ENCODE peak calls at places on chromosomes 11 and 22, in eight cellular contexts. One of them, this sample, is unnamed.

GRCh38 chr11:124837491-124837856 is 27.8 kb upstream of the ROBO3 start:
- DNase-seq in NCI-H1436 treated with DMSO at 0.1 percent for 48 hours: no peak
- DNase-seq in stimulated activated CD4-positive, alpha-beta T cell treated with anti-CD3 and anti-CD28 coated beads, Interleukin-1b, Interleukin-23, amount 100 ng/mL, for 1 hour: no peak
- DNase-seq in fibroblast of gingiva: peak; percentile 91
- DNase-seq in fibroblast of mammary gland: peak; percentile 91
- DNase-seq in H7: peak; percentile 76
- DNase-seq in stimulated activated CD8-positive, alpha-beta memory T cell treated with anti-CD3 and anti-CD28 coated beads, Interleukin-4, amount 100 ng/mL, for 1 hour: no peak
- DNase-seq in HTR-8/SVneo: peak; percentile 46
- DNase-seq in this sample: peak; percentile 85

GRCh38 chr22:23012081-23012622 is 58.2 kb upstream of the GNAZ start:
- DNase-seq in NCI-H1436 treated with DMSO at 0.1 percent for 48 hours: no peak
- DNase-seq in stimulated activated CD4-positive, alpha-beta T cell treated with anti-CD3 and anti-CD28 coated beads, Interleukin-1b, Interleukin-23, amount 100 ng/mL, for 1 hour: no peak
- DNase-seq in fibroblast of gingiva: no peak
- DNase-seq in fibroblast of mammary gland: no peak
- DNase-seq in H7: no peak
- DNase-seq in stimulated activated CD8-positive, alpha-beta memory T cell treated with anti-CD3 and anti-CD28 coated beads, Interleukin-4, amount 100 ng/mL, for 1 hour: no peak
- DNase-seq in HTR-8/SVneo: no peak
- DNase-seq in this sample: no peak

GRCh38 chr11:111419641-111420327 is 40.7 kb upstream of the POU2AF1 start:
- DNase-seq in NCI-H1436 treated with DMSO at 0.1 percent for 48 hours: no peak
- DNase-seq in stimulated activated CD4-positive, alpha-beta T cell treated with anti-CD3 and anti-CD28 coated beads, Interleukin-1b, Interleukin-23, amount 100 ng/mL, for 1 hour: no peak
- DNase-seq in fibroblast of gingiva: no peak
- DNase-seq in fibroblast of mammary gland: no peak
- DNase-seq in H7: no peak
- DNase-seq in stimulated activated CD8-positive, alpha-beta memory T cell treated with anti-CD3 and anti-CD28 coated beads, Interleukin-4, amount 100 ng/mL, for 1 hour: no peak
- DNase-seq in HTR-8/SVneo: no peak
- DNase-seq in this sample: no peak

GRCh38 chr22:19175602-19176174 is 2.8 kb downstream of the SLC25A1 start:
- DNase-seq in NCI-H1436 treated with DMSO at 0.1 percent for 48 hours: no peak
- DNase-seq in stimulated activated CD4-positive, alpha-beta T cell treated with anti-CD3 and anti-CD28 coated beads, Interleukin-1b, Interleukin-23, amount 100 ng/mL, for 1 hour: no peak
- DNase-seq in fibroblast of gingiva: no peak
- DNase-seq in fibroblast of mammary gland: no peak
- DNase-seq in H7: no peak
- DNase-seq in stimulated activated CD8-positive, alpha-beta memory T cell treated with anti-CD3 and anti-CD28 coated beads, Interleukin-4, amount 100 ng/mL, for 1 hour: no peak
- DNase-seq in HTR-8/SVneo: no peak
- DNase-seq in this sample: no peak

GRCh38 chr11:68093565-68093964 is 27.6 kb downstream of the CHKA start:
- DNase-seq in NCI-H1436 treated with DMSO at 0.1 percent for 48 hours: no peak
- DNase-seq in stimulated activated CD4-positive, alpha-beta T cell treated with anti-CD3 and anti-CD28 coated beads, Interleukin-1b, Interleukin-23, amount 100 ng/mL, for 1 hour: no peak
- DNase-seq in fibroblast of gingiva: no peak
- DNase-seq in fibroblast of mammary gland: peak; percentile 14
- DNase-seq in H7: no peak
- DNase-seq in stimulated activated CD8-positive, alpha-beta memory T cell treated with anti-CD3 and anti-CD28 coated beads, Interleukin-4, amount 100 ng/mL, for 1 hour: no peak
- DNase-seq in HTR-8/SVneo: no peak
- DNase-seq in this sample: no peak

GRCh38 chr11:65506770-65507485 is 8.1 kb downstream of the MALAT1 start:
- DNase-seq in NCI-H1436 treated with DMSO at 0.1 percent for 48 hours: no peak
- DNase-seq in stimulated activated CD4-positive, alpha-beta T cell treated with anti-CD3 and anti-CD28 coated beads, Interleukin-1b, Interleukin-23, amount 100 ng/mL, for 1 hour: no peak
- DNase-seq in fibroblast of gingiva: no peak
- DNase-seq in fibroblast of mammary gland: peak; percentile 97
- DNase-seq in H7: peak; percentile 27
- DNase-seq in stimulated activated CD8-positive, alpha-beta memory T cell treated with anti-CD3 and anti-CD28 coated beads, Interleukin-4, amount 100 ng/mL, for 1 hour: no peak
- DNase-seq in HTR-8/SVneo: no peak
- DNase-seq in this sample: peak; percentile 89

GRCh38 chr11:97905101-97905500 is 1115.6 kb upstream of the CNTN5 start:
- DNase-seq in NCI-H1436 treated with DMSO at 0.1 percent for 48 hours: no peak
- DNase-seq in stimulated activated CD4-positive, alpha-beta T cell treated with anti-CD3 and anti-CD28 coated beads, Interleukin-1b, Interleukin-23, amount 100 ng/mL, for 1 hour: no peak
- DNase-seq in fibroblast of gingiva: no peak
- DNase-seq in fibroblast of mammary gland: no peak
- DNase-seq in H7: no peak
- DNase-seq in stimulated activated CD8-positive, alpha-beta memory T cell treated with anti-CD3 and anti-CD28 coated beads, Interleukin-4, amount 100 ng/mL, for 1 hour: no peak
- DNase-seq in HTR-8/SVneo: no peak
- DNase-seq in this sample: no peak

GRCh38 chr11:66466225-66467033 is at the start of gene PELI3:
- DNase-seq in NCI-H1436 treated with DMSO at 0.1 percent for 48 hours: peak; percentile 24
- DNase-seq in stimulated activated CD4-positive, alpha-beta T cell treated with anti-CD3 and anti-CD28 coated beads, Interleukin-1b, Interleukin-23, amount 100 ng/mL, for 1 hour: peak; percentile 99
- DNase-seq in fibroblast of gingiva: peak; percentile 87
- DNase-seq in fibroblast of mammary gland: peak; percentile 86
- DNase-seq in H7: peak; percentile 99
- DNase-seq in stimulated activated CD8-positive, alpha-beta memory T cell treated with anti-CD3 and anti-CD28 coated beads, Interleukin-4, amount 100 ng/mL, for 1 hour: peak; percentile 92
- DNase-seq in HTR-8/SVneo: peak; percentile 99
- DNase-seq in this sample: no peak

GRCh38 chr11:103315248-103315647 is 206.0 kb downstream of the DYNC2H1 start:
- DNase-seq in NCI-H1436 treated with DMSO at 0.1 percent for 48 hours: no peak
- DNase-seq in stimulated activated CD4-positive, alpha-beta T cell treated with anti-CD3 and anti-CD28 coated beads, Interleukin-1b, Interleukin-23, amount 100 ng/mL, for 1 hour: no peak
- DNase-seq in fibroblast of gingiva: no peak
- DNase-seq in fibroblast of mammary gland: peak; percentile 16
- DNase-seq in H7: no peak
- DNase-seq in stimulated activated CD8-positive, alpha-beta memory T cell treated with anti-CD3 and anti-CD28 coated beads, Interleukin-4, amount 100 ng/mL, for 1 hour: no peak
- DNase-seq in HTR-8/SVneo: no peak
- DNase-seq in this sample: no peak

GRCh38 chr11:832529-833113 is at the start of gene CD151:
- DNase-seq in NCI-H1436 treated with DMSO at 0.1 percent for 48 hours: no peak
- DNase-seq in stimulated activated CD4-positive, alpha-beta T cell treated with anti-CD3 and anti-CD28 coated beads, Interleukin-1b, Interleukin-23, amount 100 ng/mL, for 1 hour: no peak
- DNase-seq in fibroblast of gingiva: peak; percentile 47
- DNase-seq in fibroblast of mammary gland: no peak
- DNase-seq in H7: peak; percentile 95
- DNase-seq in stimulated activated CD8-positive, alpha-beta memory T cell treated with anti-CD3 and anti-CD28 coated beads, Interleukin-4, amount 100 ng/mL, for 1 hour: no peak
- DNase-seq in HTR-8/SVneo: peak; percentile 60
- DNase-seq in this sample: no peak

GRCh38 chr22:40070701-40071100 is 75.9 kb downstream of the FAM83F start:
- DNase-seq in NCI-H1436 treated with DMSO at 0.1 percent for 48 hours: no peak
- DNase-seq in stimulated activated CD4-positive, alpha-beta T cell treated with anti-CD3 and anti-CD28 coated beads, Interleukin-1b, Interleukin-23, amount 100 ng/mL, for 1 hour: no peak
- DNase-seq in fibroblast of gingiva: no peak
- DNase-seq in fibroblast of mammary gland: peak; percentile 11
- DNase-seq in H7: no peak
- DNase-seq in stimulated activated CD8-positive, alpha-beta memory T cell treated with anti-CD3 and anti-CD28 coated beads, Interleukin-4, amount 100 ng/mL, for 1 hour: no peak
- DNase-seq in HTR-8/SVneo: peak; percentile 10
- DNase-seq in this sample: no peak

GRCh38 chr11:60315866-60316265 is 11.2 kb upstream of the MS4A6E start:
- DNase-seq in NCI-H1436 treated with DMSO at 0.1 percent for 48 hours: no peak
- DNase-seq in stimulated activated CD4-positive, alpha-beta T cell treated with anti-CD3 and anti-CD28 coated beads, Interleukin-1b, Interleukin-23, amount 100 ng/mL, for 1 hour: no peak
- DNase-seq in fibroblast of gingiva: no peak
- DNase-seq in fibroblast of mammary gland: no peak
- DNase-seq in H7: no peak
- DNase-seq in stimulated activated CD8-positive, alpha-beta memory T cell treated with anti-CD3 and anti-CD28 coated beads, Interleukin-4, amount 100 ng/mL, for 1 hour: no peak
- DNase-seq in HTR-8/SVneo: no peak
- DNase-seq in this sample: no peak

GRCh38 chr11:115990004-115990447 is 485.8 kb upstream of the CADM1 start:
- DNase-seq in NCI-H1436 treated with DMSO at 0.1 percent for 48 hours: no peak
- DNase-seq in stimulated activated CD4-positive, alpha-beta T cell treated with anti-CD3 and anti-CD28 coated beads, Interleukin-1b, Interleukin-23, amount 100 ng/mL, for 1 hour: no peak
- DNase-seq in fibroblast of gingiva: no peak
- DNase-seq in fibroblast of mammary gland: no peak
- DNase-seq in H7: peak; percentile 86
- DNase-seq in stimulated activated CD8-positive, alpha-beta memory T cell treated with anti-CD3 and anti-CD28 coated beads, Interleukin-4, amount 100 ng/mL, for 1 hour: no peak
- DNase-seq in HTR-8/SVneo: no peak
- DNase-seq in this sample: no peak

GRCh38 chr22:49561976-49562375 is 265.7 kb downstream of the BRD1 start:
- DNase-seq in NCI-H1436 treated with DMSO at 0.1 percent for 48 hours: no peak
- DNase-seq in stimulated activated CD4-positive, alpha-beta T cell treated with anti-CD3 and anti-CD28 coated beads, Interleukin-1b, Interleukin-23, amount 100 ng/mL, for 1 hour: no peak
- DNase-seq in fibroblast of gingiva: no peak
- DNase-seq in fibroblast of mammary gland: no peak
- DNase-seq in H7: peak; percentile 5
- DNase-seq in stimulated activated CD8-positive, alpha-beta memory T cell treated with anti-CD3 and anti-CD28 coated beads, Interleukin-4, amount 100 ng/mL, for 1 hour: no peak
- DNase-seq in HTR-8/SVneo: no peak
- DNase-seq in this sample: no peak

GRCh38 chr22:24938741-24939341 is 7.7 kb downstream of the LHFPL7 start:
- DNase-seq in NCI-H1436 treated with DMSO at 0.1 percent for 48 hours: no peak
- DNase-seq in stimulated activated CD4-positive, alpha-beta T cell treated with anti-CD3 and anti-CD28 coated beads, Interleukin-1b, Interleukin-23, amount 100 ng/mL, for 1 hour: no peak
- DNase-seq in fibroblast of gingiva: peak; percentile 22
- DNase-seq in fibroblast of mammary gland: peak; percentile 39
- DNase-seq in H7: peak; percentile 80
- DNase-seq in stimulated activated CD8-positive, alpha-beta memory T cell treated with anti-CD3 and anti-CD28 coated beads, Interleukin-4, amount 100 ng/mL, for 1 hour: no peak
- DNase-seq in HTR-8/SVneo: no peak
- DNase-seq in this sample: peak; percentile 44

GRCh38 chr11:46112961-46113617 is 8.2 kb downstream of the PHF21A start:
- DNase-seq in NCI-H1436 treated with DMSO at 0.1 percent for 48 hours: no peak
- DNase-seq in stimulated activated CD4-positive, alpha-beta T cell treated with anti-CD3 and anti-CD28 coated beads, Interleukin-1b, Interleukin-23, amount 100 ng/mL, for 1 hour: no peak
- DNase-seq in fibroblast of gingiva: peak; percentile 52
- DNase-seq in fibroblast of mammary gland: peak; percentile 82
- DNase-seq in H7: peak; percentile 31
- DNase-seq in stimulated activated CD8-positive, alpha-beta memory T cell treated with anti-CD3 and anti-CD28 coated beads, Interleukin-4, amount 100 ng/mL, for 1 hour: no peak
- DNase-seq in HTR-8/SVneo: peak; percentile 55
- DNase-seq in this sample: peak; percentile 19

GRCh38 chr11:10573556-10573955 is 5.1 kb upstream of the LYVE1 start:
- DNase-seq in NCI-H1436 treated with DMSO at 0.1 percent for 48 hours: no peak
- DNase-seq in stimulated activated CD4-positive, alpha-beta T cell treated with anti-CD3 and anti-CD28 coated beads, Interleukin-1b, Interleukin-23, amount 100 ng/mL, for 1 hour: no peak
- DNase-seq in fibroblast of gingiva: no peak
- DNase-seq in fibroblast of mammary gland: no peak
- DNase-seq in H7: no peak
- DNase-seq in stimulated activated CD8-positive, alpha-beta memory T cell treated with anti-CD3 and anti-CD28 coated beads, Interleukin-4, amount 100 ng/mL, for 1 hour: no peak
- DNase-seq in HTR-8/SVneo: no peak
- DNase-seq in this sample: no peak

GRCh38 chr11:1228183-1228821 is 5.4 kb downstream of the MUC5B start:
- DNase-seq in NCI-H1436 treated with DMSO at 0.1 percent for 48 hours: no peak
- DNase-seq in stimulated activated CD4-positive, alpha-beta T cell treated with anti-CD3 and anti-CD28 coated beads, Interleukin-1b, Interleukin-23, amount 100 ng/mL, for 1 hour: no peak
- DNase-seq in fibroblast of gingiva: no peak
- DNase-seq in fibroblast of mammary gland: no peak
- DNase-seq in H7: peak; percentile 93
- DNase-seq in stimulated activated CD8-positive, alpha-beta memory T cell treated with anti-CD3 and anti-CD28 coated beads, Interleukin-4, amount 100 ng/mL, for 1 hour: no peak
- DNase-seq in HTR-8/SVneo: no peak
- DNase-seq in this sample: no peak

GRCh38 chr22:42969348-42969975 is 45.5 kb downstream of the PACSIN2 start:
- DNase-seq in NCI-H1436 treated with DMSO at 0.1 percent for 48 hours: no peak
- DNase-seq in stimulated activated CD4-positive, alpha-beta T cell treated with anti-CD3 and anti-CD28 coated beads, Interleukin-1b, Interleukin-23, amount 100 ng/mL, for 1 hour: no peak
- DNase-seq in fibroblast of gingiva: peak; percentile 77
- DNase-seq in fibroblast of mammary gland: peak; percentile 99
- DNase-seq in H7: no peak
- DNase-seq in stimulated activated CD8-positive, alpha-beta memory T cell treated with anti-CD3 and anti-CD28 coated beads, Interleukin-4, amount 100 ng/mL, for 1 hour: no peak
- DNase-seq in HTR-8/SVneo: no peak
- DNase-seq in this sample: no peak

GRCh38 chr11:72813740-72814138 is 472 bp upstream of the ATG16L2 start:
- DNase-seq in NCI-H1436 treated with DMSO at 0.1 percent for 48 hours: no peak
- DNase-seq in stimulated activated CD4-positive, alpha-beta T cell treated with anti-CD3 and anti-CD28 coated beads, Interleukin-1b, Interleukin-23, amount 100 ng/mL, for 1 hour: no peak
- DNase-seq in fibroblast of gingiva: peak; percentile 79
- DNase-seq in fibroblast of mammary gland: peak; percentile 68
- DNase-seq in H7: no peak
- DNase-seq in stimulated activated CD8-positive, alpha-beta memory T cell treated with anti-CD3 and anti-CD28 coated beads, Interleukin-4, amount 100 ng/mL, for 1 hour: no peak
- DNase-seq in HTR-8/SVneo: peak; percentile 83
- DNase-seq in this sample: peak; percentile 59

GRCh38 chr11:72352859-72353551 is 81.3 kb downstream of the CLPB start:
- DNase-seq in NCI-H1436 treated with DMSO at 0.1 percent for 48 hours: no peak
- DNase-seq in stimulated activated CD4-positive, alpha-beta T cell treated with anti-CD3 and anti-CD28 coated beads, Interleukin-1b, Interleukin-23, amount 100 ng/mL, for 1 hour: no peak
- DNase-seq in fibroblast of gingiva: peak; percentile 83
- DNase-seq in fibroblast of mammary gland: peak; percentile 70
- DNase-seq in H7: peak; percentile 48
- DNase-seq in stimulated activated CD8-positive, alpha-beta memory T cell treated with anti-CD3 and anti-CD28 coated beads, Interleukin-4, amount 100 ng/mL, for 1 hour: no peak
- DNase-seq in HTR-8/SVneo: peak; percentile 68
- DNase-seq in this sample: no peak

GRCh38 chr22:41699264-41700104 is at the start of gene MEI1:
- DNase-seq in NCI-H1436 treated with DMSO at 0.1 percent for 48 hours: no peak
- DNase-seq in stimulated activated CD4-positive, alpha-beta T cell treated with anti-CD3 and anti-CD28 coated beads, Interleukin-1b, Interleukin-23, amount 100 ng/mL, for 1 hour: peak; percentile 86
- DNase-seq in fibroblast of gingiva: peak; percentile 32
- DNase-seq in fibroblast of mammary gland: peak; percentile 74
- DNase-seq in H7: peak; percentile 57
- DNase-seq in stimulated activated CD8-positive, alpha-beta memory T cell treated with anti-CD3 and anti-CD28 coated beads, Interleukin-4, amount 100 ng/mL, for 1 hour: peak; percentile 74
- DNase-seq in HTR-8/SVneo: no peak
- DNase-seq in this sample: peak; percentile 82

GRCh38 chr22:39356464-39356863 is 6.7 kb downstream of the SYNGR1 start:
- DNase-seq in NCI-H1436 treated with DMSO at 0.1 percent for 48 hours: no peak
- DNase-seq in stimulated activated CD4-positive, alpha-beta T cell treated with anti-CD3 and anti-CD28 coated beads, Interleukin-1b, Interleukin-23, amount 100 ng/mL, for 1 hour: no peak
- DNase-seq in fibroblast of gingiva: no peak
- DNase-seq in fibroblast of mammary gland: no peak
- DNase-seq in H7: peak; percentile 28
- DNase-seq in stimulated activated CD8-positive, alpha-beta memory T cell treated with anti-CD3 and anti-CD28 coated beads, Interleukin-4, amount 100 ng/mL, for 1 hour: no peak
- DNase-seq in HTR-8/SVneo: no peak
- DNase-seq in this sample: no peak

GRCh38 chr22:41217553-41218157 is 12.5 kb downstream of the L3MBTL2 start:
- DNase-seq in NCI-H1436 treated with DMSO at 0.1 percent for 48 hours: peak; percentile 12
- DNase-seq in stimulated activated CD4-positive, alpha-beta T cell treated with anti-CD3 and anti-CD28 coated beads, Interleukin-1b, Interleukin-23, amount 100 ng/mL, for 1 hour: no peak
- DNase-seq in fibroblast of gingiva: peak; percentile 89
- DNase-seq in fibroblast of mammary gland: peak; percentile 77
- DNase-seq in H7: peak; percentile 80
- DNase-seq in stimulated activated CD8-positive, alpha-beta memory T cell treated with anti-CD3 and anti-CD28 coated beads, Interleukin-4, amount 100 ng/mL, for 1 hour: no peak
- DNase-seq in HTR-8/SVneo: no peak
- DNase-seq in this sample: no peak

GRCh38 chr22:43529954-43530863 is 118.4 kb downstream of the MPPED1 start:
- DNase-seq in NCI-H1436 treated with DMSO at 0.1 percent for 48 hours: no peak
- DNase-seq in stimulated activated CD4-positive, alpha-beta T cell treated with anti-CD3 and anti-CD28 coated beads, Interleukin-1b, Interleukin-23, amount 100 ng/mL, for 1 hour: no peak
- DNase-seq in fibroblast of gingiva: no peak
- DNase-seq in fibroblast of mammary gland: no peak
- DNase-seq in H7: no peak
- DNase-seq in stimulated activated CD8-positive, alpha-beta memory T cell treated with anti-CD3 and anti-CD28 coated beads, Interleukin-4, amount 100 ng/mL, for 1 hour: no peak
- DNase-seq in HTR-8/SVneo: no peak
- DNase-seq in this sample: no peak

GRCh38 chr11:131446657-131447056 is 76.2 kb downstream of the NTM start:
- DNase-seq in NCI-H1436 treated with DMSO at 0.1 percent for 48 hours: no peak
- DNase-seq in stimulated activated CD4-positive, alpha-beta T cell treated with anti-CD3 and anti-CD28 coated beads, Interleukin-1b, Interleukin-23, amount 100 ng/mL, for 1 hour: no peak
- DNase-seq in fibroblast of gingiva: no peak
- DNase-seq in fibroblast of mammary gland: no peak
- DNase-seq in H7: no peak
- DNase-seq in stimulated activated CD8-positive, alpha-beta memory T cell treated with anti-CD3 and anti-CD28 coated beads, Interleukin-4, amount 100 ng/mL, for 1 hour: no peak
- DNase-seq in HTR-8/SVneo: no peak
- DNase-seq in this sample: no peak

GRCh38 chr22:19710769-19711106 is 3.6 kb upstream of the SEPTIN5 start:
- DNase-seq in NCI-H1436 treated with DMSO at 0.1 percent for 48 hours: no peak
- DNase-seq in stimulated activated CD4-positive, alpha-beta T cell treated with anti-CD3 and anti-CD28 coated beads, Interleukin-1b, Interleukin-23, amount 100 ng/mL, for 1 hour: no peak
- DNase-seq in fibroblast of gingiva: no peak
- DNase-seq in fibroblast of mammary gland: no peak
- DNase-seq in H7: peak; percentile 26
- DNase-seq in stimulated activated CD8-positive, alpha-beta memory T cell treated with anti-CD3 and anti-CD28 coated beads, Interleukin-4, amount 100 ng/mL, for 1 hour: no peak
- DNase-seq in HTR-8/SVneo: no peak
- DNase-seq in this sample: no peak

GRCh38 chr11:119486016-119486415 is 63.0 kb upstream of the THY1 start:
- DNase-seq in NCI-H1436 treated with DMSO at 0.1 percent for 48 hours: no peak
- DNase-seq in stimulated activated CD4-positive, alpha-beta T cell treated with anti-CD3 and anti-CD28 coated beads, Interleukin-1b, Interleukin-23, amount 100 ng/mL, for 1 hour: no peak
- DNase-seq in fibroblast of gingiva: no peak
- DNase-seq in fibroblast of mammary gland: no peak
- DNase-seq in H7: no peak
- DNase-seq in stimulated activated CD8-positive, alpha-beta memory T cell treated with anti-CD3 and anti-CD28 coated beads, Interleukin-4, amount 100 ng/mL, for 1 hour: no peak
- DNase-seq in HTR-8/SVneo: no peak
- DNase-seq in this sample: no peak

GRCh38 chr22:41264408-41264941 is 21.5 kb downstream of the RANGAP1 start:
- DNase-seq in NCI-H1436 treated with DMSO at 0.1 percent for 48 hours: no peak
- DNase-seq in stimulated activated CD4-positive, alpha-beta T cell treated with anti-CD3 and anti-CD28 coated beads, Interleukin-1b, Interleukin-23, amount 100 ng/mL, for 1 hour: no peak
- DNase-seq in fibroblast of gingiva: no peak
- DNase-seq in fibroblast of mammary gland: no peak
- DNase-seq in H7: no peak
- DNase-seq in stimulated activated CD8-positive, alpha-beta memory T cell treated with anti-CD3 and anti-CD28 coated beads, Interleukin-4, amount 100 ng/mL, for 1 hour: no peak
- DNase-seq in HTR-8/SVneo: no peak
- DNase-seq in this sample: no peak

GRCh38 chr11:95671768-95672167 is 117.8 kb downstream of the FAM76B start:
- DNase-seq in NCI-H1436 treated with DMSO at 0.1 percent for 48 hours: no peak
- DNase-seq in stimulated activated CD4-positive, alpha-beta T cell treated with anti-CD3 and anti-CD28 coated beads, Interleukin-1b, Interleukin-23, amount 100 ng/mL, for 1 hour: no peak
- DNase-seq in fibroblast of gingiva: peak; percentile 85
- DNase-seq in fibroblast of mammary gland: peak; percentile 29
- DNase-seq in H7: no peak
- DNase-seq in stimulated activated CD8-positive, alpha-beta memory T cell treated with anti-CD3 and anti-CD28 coated beads, Interleukin-4, amount 100 ng/mL, for 1 hour: no peak
- DNase-seq in HTR-8/SVneo: no peak
- DNase-seq in this sample: no peak

GRCh38 chr11:31720666-31721199 is 90.4 kb downstream of the PAX6 start:
- DNase-seq in NCI-H1436 treated with DMSO at 0.1 percent for 48 hours: no peak
- DNase-seq in stimulated activated CD4-positive, alpha-beta T cell treated with anti-CD3 and anti-CD28 coated beads, Interleukin-1b, Interleukin-23, amount 100 ng/mL, for 1 hour: no peak
- DNase-seq in fibroblast of gingiva: peak; percentile 47
- DNase-seq in fibroblast of mammary gland: no peak
- DNase-seq in H7: no peak
- DNase-seq in stimulated activated CD8-positive, alpha-beta memory T cell treated with anti-CD3 and anti-CD28 coated beads, Interleukin-4, amount 100 ng/mL, for 1 hour: no peak
- DNase-seq in HTR-8/SVneo: no peak
- DNase-seq in this sample: no peak

GRCh38 chr11:24234822-24235508 is 261.9 kb upstream of the LUZP2 start:
- DNase-seq in NCI-H1436 treated with DMSO at 0.1 percent for 48 hours: no peak
- DNase-seq in stimulated activated CD4-positive, alpha-beta T cell treated with anti-CD3 and anti-CD28 coated beads, Interleukin-1b, Interleukin-23, amount 100 ng/mL, for 1 hour: no peak
- DNase-seq in fibroblast of gingiva: no peak
- DNase-seq in fibroblast of mammary gland: peak; percentile 22
- DNase-seq in H7: no peak
- DNase-seq in stimulated activated CD8-positive, alpha-beta memory T cell treated with anti-CD3 and anti-CD28 coated beads, Interleukin-4, amount 100 ng/mL, for 1 hour: no peak
- DNase-seq in HTR-8/SVneo: peak; percentile 15
- DNase-seq in this sample: no peak

GRCh38 chr11:86408845-86409244 is 34.2 kb downstream of the CCDC81 start:
- DNase-seq in NCI-H1436 treated with DMSO at 0.1 percent for 48 hours: no peak
- DNase-seq in stimulated activated CD4-positive, alpha-beta T cell treated with anti-CD3 and anti-CD28 coated beads, Interleukin-1b, Interleukin-23, amount 100 ng/mL, for 1 hour: no peak
- DNase-seq in fibroblast of gingiva: no peak
- DNase-seq in fibroblast of mammary gland: no peak
- DNase-seq in H7: no peak
- DNase-seq in stimulated activated CD8-positive, alpha-beta memory T cell treated with anti-CD3 and anti-CD28 coated beads, Interleukin-4, amount 100 ng/mL, for 1 hour: no peak
- DNase-seq in HTR-8/SVneo: no peak
- DNase-seq in this sample: no peak

GRCh38 chr11:117097567-117098268 is 510 bp downstream of the SIK3 start:
- DNase-seq in NCI-H1436 treated with DMSO at 0.1 percent for 48 hours: no peak
- DNase-seq in stimulated activated CD4-positive, alpha-beta T cell treated with anti-CD3 and anti-CD28 coated beads, Interleukin-1b, Interleukin-23, amount 100 ng/mL, for 1 hour: no peak
- DNase-seq in fibroblast of gingiva: peak; percentile 20
- DNase-seq in fibroblast of mammary gland: no peak
- DNase-seq in H7: peak; percentile 85
- DNase-seq in stimulated activated CD8-positive, alpha-beta memory T cell treated with anti-CD3 and anti-CD28 coated beads, Interleukin-4, amount 100 ng/mL, for 1 hour: no peak
- DNase-seq in HTR-8/SVneo: peak; percentile 32
- DNase-seq in this sample: no peak

This sample was measured in SW 1271.